ENCODE peak calls at places on chromosome 11, in five cellular contexts. One of them, this sample, is unnamed. For H3K4me1, the result is how much of the 10 kb centered on the place peaks cover.

GRCh38 chr11:69892237-69892985 is 73.2 kb upstream of the FGF3 start:
- DNase-seq in H1: peak
- DNase-seq in adrenal gland: no peak
- DNase-seq in neural progenitor cell: peak
- DNase-seq in cardiac muscle cell: no peak
- DNase-seq in this sample: no peak

GRCh38 chr11:88378422-88379066 is 41.0 kb upstream of the CTSC start:
- DNase-seq in adrenal gland: no peak
- DNase-seq in H1: no peak
- DNase-seq in cardiac muscle cell: no peak
- DNase-seq in neural progenitor cell: no peak
- DNase-seq in this sample: no peak

GRCh38 chr11:119427279-119427678 is 4.3 kb upstream of the THY1 start:
- DNase-seq in adrenal gland: no peak
- DNase-seq in neural progenitor cell: no peak
- DNase-seq in H1: no peak
- DNase-seq in cardiac muscle cell: peak
- DNase-seq in this sample: no peak

GRCh38 chr11:63800921-63801320 is 12.3 kb upstream of the SPINDOC start:
- DNase-seq in cardiac muscle cell: no peak
- DNase-seq in neural progenitor cell: no peak
- DNase-seq in H1: no peak
- DNase-seq in adrenal gland: no peak
- DNase-seq in this sample: no peak

GRCh38 chr11:77109236-77110019 is 6.8 kb downstream of the OMP start:
- DNase-seq in neural progenitor cell: no peak
- DNase-seq in H1: no peak
- DNase-seq in cardiac muscle cell: peak
- DNase-seq in adrenal gland: peak
- DNase-seq in this sample: no peak

GRCh38 chr11:8586184-8586583 is 7.8 kb downstream of the STK33 start:
- DNase-seq in H1: no peak
- DNase-seq in adrenal gland: no peak
- DNase-seq in neural progenitor cell: no peak
- DNase-seq in cardiac muscle cell: no peak
- DNase-seq in this sample: no peak

GRCh38 chr11:1880746-1881441 is 10.8 kb downstream of the PRR33 start:
- DNase-seq in adrenal gland: no peak
- DNase-seq in cardiac muscle cell: no peak
- DNase-seq in neural progenitor cell: no peak
- DNase-seq in H1: no peak
- DNase-seq in this sample: no peak

GRCh38 chr11:114244995-114245394 is 51.2 kb upstream of the NNMT start:
- DNase-seq in adrenal gland: no peak
- DNase-seq in cardiac muscle cell: no peak
- DNase-seq in neural progenitor cell: no peak
- DNase-seq in H1: no peak
- DNase-seq in this sample: no peak

GRCh38 chr11:130427581-130428211 is 713 bp downstream of the ADAMTS8 start:
- DNase-seq in neural progenitor cell: peak
- DNase-seq in adrenal gland: no peak
- DNase-seq in cardiac muscle cell: no peak
- DNase-seq in H1: no peak
- DNase-seq in this sample: no peak

GRCh38 chr11:70251583-70252285 is 18.8 kb upstream of the PPFIA1 start:
- DNase-seq in adrenal gland: no peak
- DNase-seq in H1: no peak
- DNase-seq in neural progenitor cell: no peak
- DNase-seq in cardiac muscle cell: no peak
- DNase-seq in this sample: no peak

GRCh38 chr11:116808262-116809175 is 14.6 kb downstream of the APOA4 start:
- DNase-seq in adrenal gland: no peak
- DNase-seq in neural progenitor cell: no peak
- DNase-seq in cardiac muscle cell: peak
- DNase-seq in H1: no peak
- DNase-seq in this sample: no peak

GRCh38 chr11:109512680-109513079 is 90.7 kb downstream of the C11orf87 start:
- DNase-seq in H1: no peak
- DNase-seq in cardiac muscle cell: no peak
- DNase-seq in adrenal gland: no peak
- DNase-seq in neural progenitor cell: no peak
- DNase-seq in this sample: no peak

GRCh38 chr11:18936002-18936673 is 3.1 kb downstream of the MRGPRX1 start:
- DNase-seq in neural progenitor cell: no peak
- DNase-seq in H1: peak
- DNase-seq in cardiac muscle cell: no peak
- DNase-seq in adrenal gland: no peak
- DNase-seq in this sample: no peak

GRCh38 chr11:4030197-4030596 is 64.4 kb upstream of the RRM1 start:
- DNase-seq in H1: no peak
- DNase-seq in cardiac muscle cell: no peak
- DNase-seq in neural progenitor cell: no peak
- DNase-seq in adrenal gland: no peak
- DNase-seq in this sample: no peak
- H3K4me1 ChIP-seq in H1: under half
- H3K4me1 ChIP-seq in cardiac muscle cell: under half
- H3K4me1 ChIP-seq in neural progenitor cell: under half
- H3K4me1 ChIP-seq in adrenal gland: under half
- H3K4me1 ChIP-seq in this sample: under half

DNA sequence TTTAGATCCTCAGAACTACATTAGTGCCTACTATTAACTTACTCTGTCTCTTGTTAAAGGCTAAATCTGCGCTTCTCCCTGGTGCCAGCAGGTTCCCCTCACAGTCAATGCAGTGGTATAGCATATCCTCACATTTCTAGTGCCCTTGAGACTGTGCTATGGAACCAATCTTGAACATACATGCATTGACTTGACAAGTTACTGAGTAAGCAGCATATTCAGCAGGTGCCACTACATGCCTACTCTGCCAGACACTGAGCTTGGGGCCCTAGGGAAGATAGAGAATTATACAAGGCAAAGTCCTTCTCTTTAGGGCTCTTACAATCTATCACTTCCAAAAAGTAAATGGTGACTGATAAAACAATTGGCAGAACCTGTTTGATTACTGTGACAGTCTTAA is 3.2 kb downstream of the FUT4 start:
- DNase-seq in cardiac muscle cell: no peak
- DNase-seq in H1: no peak
- DNase-seq in adrenal gland: no peak
- DNase-seq in neural progenitor cell: no peak
- DNase-seq in this sample: no peak
- TF ChIP-seq CTCF in cardiac muscle cell: no peak
- TF ChIP-seq CTCF in H1: no peak
- TF ChIP-seq CTCF in adrenal gland: no peak
- TF ChIP-seq CTCF in neural progenitor cell: no peak
- TF ChIP-seq CTCF in this sample: no peak

GRCh38 chr11:65274734-65275682 is 13.2 kb downstream of the POLA2 start:
- DNase-seq in neural progenitor cell: peak
- DNase-seq in cardiac muscle cell: peak
- DNase-seq in adrenal gland: peak
- DNase-seq in H1: peak
- DNase-seq in this sample: peak

GRCh38 chr11:65277878-65278277 is 16.1 kb downstream of the POLA2 start:
- DNase-seq in H1: no peak
- DNase-seq in neural progenitor cell: no peak
- DNase-seq in adrenal gland: no peak
- DNase-seq in cardiac muscle cell: no peak
- DNase-seq in this sample: no peak

GRCh38 chr11:65278351-65278750 is 16.6 kb downstream of the POLA2 start:
- DNase-seq in cardiac muscle cell: no peak
- DNase-seq in neural progenitor cell: no peak
- DNase-seq in adrenal gland: no peak
- DNase-seq in H1: no peak
- DNase-seq in this sample: no peak

GRCh38 chr11:65279713-65280459 is 18.1 kb downstream of the POLA2 start:
- DNase-seq in adrenal gland: peak
- DNase-seq in H1: no peak
- DNase-seq in cardiac muscle cell: peak
- DNase-seq in neural progenitor cell: no peak
- DNase-seq in this sample: peak

GRCh38 chr11:65275906-65276305 is 14.1 kb downstream of the POLA2 start:
- DNase-seq in cardiac muscle cell: no peak
- DNase-seq in adrenal gland: no peak
- DNase-seq in neural progenitor cell: no peak
- DNase-seq in H1: no peak
- DNase-seq in this sample: no peak
- H3K4me3 ChIP-seq in cardiac muscle cell: no peak
- H3K4me3 ChIP-seq in adrenal gland: no peak
- H3K4me3 ChIP-seq in neural progenitor cell: no peak
- H3K4me3 ChIP-seq in H1: no peak
- H3K4me3 ChIP-seq in this sample: no peak

GRCh38 chr11:67441082-67441683 is 2.1 kb downstream of the CORO1B start:
- DNase-seq in cardiac muscle cell: no peak
- DNase-seq in adrenal gland: no peak
- DNase-seq in H1: no peak
- DNase-seq in neural progenitor cell: no peak
- DNase-seq in this sample: no peak
- H3K4me1 ChIP-seq in cardiac muscle cell: under half
- H3K4me1 ChIP-seq in adrenal gland: under half
- H3K4me1 ChIP-seq in H1: under half
- H3K4me1 ChIP-seq in neural progenitor cell: under half
- H3K4me1 ChIP-seq in this sample: under half

DNA sequence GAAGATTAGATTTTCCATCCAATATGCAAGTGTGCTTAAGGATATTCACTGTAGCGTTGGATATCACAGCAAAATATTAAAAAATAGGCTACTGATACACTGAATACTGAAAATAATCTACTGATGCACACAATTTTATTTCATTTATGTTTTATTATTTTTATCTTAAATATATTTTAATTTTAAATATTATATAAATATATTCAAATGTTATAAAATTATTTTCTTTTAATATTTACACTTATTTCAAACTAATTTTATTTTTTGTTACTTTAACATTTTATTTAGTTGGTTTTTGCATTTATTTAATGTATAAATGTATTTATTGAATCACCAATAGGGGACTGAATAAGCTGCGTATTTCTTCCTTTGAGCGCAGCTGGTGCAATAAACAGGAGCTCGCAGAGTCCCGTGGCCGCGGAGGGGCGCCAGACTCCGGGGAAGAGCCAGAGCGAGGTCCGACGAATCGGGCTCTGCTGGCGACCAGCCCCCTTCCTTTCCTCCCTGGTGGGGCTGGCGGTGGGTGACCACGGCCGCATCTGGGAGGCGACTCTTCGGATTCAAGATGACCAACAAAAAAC is 12.2 kb downstream of the MMP3 start:
- DNase-seq in neural progenitor cell: peak
- DNase-seq in cardiac muscle cell: peak
- DNase-seq in H1: no peak
- DNase-seq in adrenal gland: peak
- DNase-seq in this sample: no peak
- TF ChIP-seq CTCF in neural progenitor cell: peak
- TF ChIP-seq CTCF in cardiac muscle cell: peak
- TF ChIP-seq CTCF in H1: peak
- TF ChIP-seq CTCF in adrenal gland: peak
- TF ChIP-seq CTCF in this sample: no peak

DNA sequence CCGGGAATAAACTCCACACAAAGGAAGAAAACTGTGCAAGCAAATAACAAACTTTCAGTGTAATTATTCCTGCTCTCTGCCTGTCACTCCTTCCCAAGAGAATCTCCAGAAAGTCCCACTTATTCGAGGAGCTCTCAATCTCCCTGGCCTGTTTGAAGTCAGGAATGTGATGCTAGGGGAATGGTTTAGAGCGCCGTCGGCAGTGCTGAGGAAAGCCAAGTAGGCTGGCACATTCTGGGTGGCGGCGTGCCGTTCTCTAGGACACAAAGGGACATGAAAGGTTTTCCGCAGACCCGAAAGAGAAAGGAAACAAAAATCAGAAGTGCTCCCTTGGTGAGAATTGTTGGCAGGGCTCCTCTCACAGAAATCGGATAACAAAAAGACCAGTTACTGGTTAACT is 81.9 kb downstream of the RCN1 start:
- DNase-seq in cardiac muscle cell: peak
- DNase-seq in neural progenitor cell: peak
- DNase-seq in adrenal gland: no peak
- DNase-seq in H1: no peak
- DNase-seq in this sample: no peak
- H3K4me3 ChIP-seq in cardiac muscle cell: no peak
- H3K4me3 ChIP-seq in neural progenitor cell: no peak
- H3K4me3 ChIP-seq in adrenal gland: no peak
- H3K4me3 ChIP-seq in H1: no peak
- H3K4me3 ChIP-seq in this sample: peak

DNA sequence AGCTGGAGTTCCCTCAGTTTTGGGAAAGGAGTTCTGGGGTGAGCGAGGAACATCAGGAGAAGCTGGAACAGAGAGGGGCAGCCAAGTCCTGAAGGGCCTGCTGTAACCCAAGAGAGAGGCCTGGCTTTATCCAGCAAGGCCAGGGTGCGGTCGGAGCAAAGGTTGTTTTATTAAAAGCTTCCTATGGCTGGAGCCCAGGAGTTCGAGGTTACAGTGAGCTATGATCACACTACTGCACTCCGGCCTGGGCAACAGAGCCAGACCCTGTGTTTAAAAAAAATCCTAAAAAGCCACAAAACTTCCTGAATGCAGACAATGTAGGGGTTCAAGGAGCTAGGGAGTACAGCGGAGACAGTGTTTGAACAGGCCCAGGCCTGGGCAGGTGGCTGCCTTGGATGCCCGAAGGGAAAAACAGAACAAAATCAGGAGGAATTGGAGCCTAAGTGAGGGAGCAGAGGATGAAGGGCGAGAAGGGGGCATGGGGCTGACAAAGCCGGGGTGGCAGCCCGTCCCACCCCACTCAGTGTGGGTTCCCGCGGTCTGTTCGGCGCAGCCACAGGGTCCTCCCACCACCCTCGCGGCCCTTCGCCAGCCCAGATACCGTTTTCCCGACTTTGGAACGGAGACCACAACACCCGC is 22.1 kb upstream of the MALAT1 start:
- DNase-seq in H1: no peak
- DNase-seq in adrenal gland: no peak
- DNase-seq in neural progenitor cell: no peak
- DNase-seq in cardiac muscle cell: no peak
- DNase-seq in this sample: no peak
- H3K4me1 ChIP-seq in H1: under half
- H3K4me1 ChIP-seq in adrenal gland: under half
- H3K4me1 ChIP-seq in neural progenitor cell: under half
- H3K4me1 ChIP-seq in cardiac muscle cell: under half
- H3K4me1 ChIP-seq in this sample: half or more

GRCh38 chr11:2909145-2909914 is 19.9 kb downstream of the PHLDA2 start:
- DNase-seq in neural progenitor cell: no peak
- DNase-seq in adrenal gland: no peak
- DNase-seq in H1: no peak
- DNase-seq in cardiac muscle cell: no peak
- DNase-seq in this sample: no peak
- TF ChIP-seq CTCF in neural progenitor cell: no peak
- TF ChIP-seq CTCF in adrenal gland: no peak
- TF ChIP-seq CTCF in H1: no peak
- TF ChIP-seq CTCF in cardiac muscle cell: no peak
- TF ChIP-seq CTCF in this sample: no peak

This sample was measured in heart right ventricle.